ENCODE peak calls at places on chromosomes 11 and 22, in four cellular contexts. One of them, this sample, is unnamed.

GRCh38 chr22:30304495-30305244 is 15.4 kb upstream of the CASTOR1 start:
- DNase-seq in ascending aorta: peak; percentile 83
- DNase-seq in A549: no peak
- DNase-seq in CD8-positive, alpha-beta T cell: no peak
- DNase-seq in this sample: no peak

GRCh38 chr11:82906236-82906635 is 4.7 kb downstream of the DDIAS start:
- DNase-seq in ascending aorta: no peak
- DNase-seq in A549: peak; percentile 12
- DNase-seq in CD8-positive, alpha-beta T cell: no peak
- DNase-seq in this sample: no peak

GRCh38 chr11:19614370-19614936 is 98.2 kb upstream of the NAV2 start:
- DNase-seq in ascending aorta: no peak
- DNase-seq in A549: no peak
- DNase-seq in CD8-positive, alpha-beta T cell: no peak
- DNase-seq in this sample: no peak

GRCh38 chr11:8671242-8671641 is 11.2 kb downstream of the TRIM66 start:
- DNase-seq in ascending aorta: peak; percentile 84
- DNase-seq in A549: peak; percentile 48
- DNase-seq in CD8-positive, alpha-beta T cell: no peak
- DNase-seq in this sample: peak; percentile 92

GRCh38 chr11:76910620-76911414 is 50.1 kb downstream of the ACER3 start:
- DNase-seq in ascending aorta: no peak
- DNase-seq in A549: no peak
- DNase-seq in CD8-positive, alpha-beta T cell: no peak
- DNase-seq in this sample: no peak

GRCh38 chr11:71914127-71914526 is 14.3 kb downstream of the XNDC1N start:
- DNase-seq in ascending aorta: no peak
- DNase-seq in A549: no peak
- DNase-seq in CD8-positive, alpha-beta T cell: no peak
- DNase-seq in this sample: peak; percentile 95

GRCh38 chr11:101866619-101867491 is 48.0 kb upstream of the CEP126 start:
- DNase-seq in ascending aorta: no peak
- DNase-seq in A549: peak; percentile 90
- DNase-seq in CD8-positive, alpha-beta T cell: no peak
- DNase-seq in this sample: no peak

GRCh38 chr11:95088946-95089619 is 563 bp upstream of the ENDOD1 start:
- DNase-seq in ascending aorta: no peak
- DNase-seq in A549: peak; percentile 11
- DNase-seq in CD8-positive, alpha-beta T cell: no peak
- DNase-seq in this sample: no peak

GRCh38 chr11:107999759-108000455 is 8.8 kb upstream of the CUL5 start:
- DNase-seq in ascending aorta: no peak
- DNase-seq in A549: peak; percentile 61
- DNase-seq in CD8-positive, alpha-beta T cell: no peak
- DNase-seq in this sample: no peak

GRCh38 chr11:45083544-45084087 is 62.8 kb upstream of the PRDM11 start:
- DNase-seq in ascending aorta: no peak
- DNase-seq in A549: peak; percentile 33
- DNase-seq in CD8-positive, alpha-beta T cell: no peak
- DNase-seq in this sample: no peak

GRCh38 chr22:33400891-33401290 is 342.7 kb upstream of the SYN3 start:
- DNase-seq in ascending aorta: no peak
- DNase-seq in A549: no peak
- DNase-seq in CD8-positive, alpha-beta T cell: no peak
- DNase-seq in this sample: no peak

GRCh38 chr11:75352417-75353206 is 1.2 kb upstream of the ARRB1 start:
- DNase-seq in ascending aorta: peak; percentile 76
- DNase-seq in A549: no peak
- DNase-seq in CD8-positive, alpha-beta T cell: peak; percentile 31
- DNase-seq in this sample: no peak

GRCh38 chr11:62841361-62842170 is 2.2 kb upstream of the WDR74 start:
- DNase-seq in ascending aorta: peak; percentile 94
- DNase-seq in A549: peak; percentile 99
- DNase-seq in CD8-positive, alpha-beta T cell: peak; percentile 79
- DNase-seq in this sample: peak; percentile 100

GRCh38 chr11:47408598-47409439 is 429 bp downstream of the SLC39A13 start:
- DNase-seq in ascending aorta: peak; percentile 82
- DNase-seq in A549: peak; percentile 38
- DNase-seq in CD8-positive, alpha-beta T cell: no peak
- DNase-seq in this sample: peak; percentile 59

GRCh38 chr11:130413383-130414106 is 14.9 kb downstream of the ADAMTS8 start:
- DNase-seq in ascending aorta: peak; percentile 82
- DNase-seq in A549: peak; percentile 36
- DNase-seq in CD8-positive, alpha-beta T cell: no peak
- DNase-seq in this sample: no peak

GRCh38 chr11:56172256-56172835 is 4.1 kb upstream of the OR5J2 start:
- DNase-seq in ascending aorta: no peak
- DNase-seq in A549: no peak
- DNase-seq in CD8-positive, alpha-beta T cell: no peak
- DNase-seq in this sample: no peak

DNA sequence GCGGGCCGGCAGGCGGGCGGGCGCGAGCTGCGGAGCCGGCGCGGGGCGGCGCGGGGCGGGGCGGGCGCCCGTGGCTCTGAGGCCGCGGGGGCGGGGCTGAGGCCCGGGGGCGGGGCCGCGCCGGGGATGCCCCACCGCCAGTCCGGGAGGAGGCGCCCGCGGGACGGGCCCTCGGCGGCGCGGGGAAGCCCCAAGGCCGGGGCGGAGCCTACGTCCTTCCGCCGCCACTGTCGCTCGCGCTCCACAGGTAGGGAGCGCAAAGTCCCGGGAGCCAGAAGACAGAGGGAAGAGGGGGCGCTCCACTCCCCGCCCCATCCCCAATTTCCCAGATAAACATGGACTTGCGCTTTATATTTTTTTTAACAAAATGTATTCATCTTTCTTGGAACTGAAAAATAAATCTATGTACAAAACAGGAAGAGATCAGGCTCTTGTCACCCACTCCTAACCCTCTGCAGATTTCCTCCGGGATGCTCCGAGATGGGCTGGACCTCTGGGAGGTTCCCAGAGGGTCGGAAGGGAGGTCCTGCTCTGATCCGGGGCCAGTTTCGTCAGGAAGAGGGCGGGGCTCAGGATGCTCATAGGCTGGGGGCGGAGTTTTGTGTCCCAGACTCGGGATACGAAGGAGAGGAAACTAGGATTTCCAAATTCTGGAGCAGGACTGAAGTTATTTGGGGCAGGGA is at the start of gene MAP4K2:
- DNase-seq in ascending aorta: peak; percentile 95
- DNase-seq in A549: peak; percentile 77
- DNase-seq in CD8-positive, alpha-beta T cell: peak; percentile 82
- DNase-seq in this sample: peak; percentile 44
- TF ChIP-seq CTCF in ascending aorta: no peak
- TF ChIP-seq CTCF in A549: peak; percentile 34
- TF ChIP-seq CTCF in CD8-positive, alpha-beta T cell: no peak
- TF ChIP-seq CTCF in this sample: peak; percentile 29

DNA sequence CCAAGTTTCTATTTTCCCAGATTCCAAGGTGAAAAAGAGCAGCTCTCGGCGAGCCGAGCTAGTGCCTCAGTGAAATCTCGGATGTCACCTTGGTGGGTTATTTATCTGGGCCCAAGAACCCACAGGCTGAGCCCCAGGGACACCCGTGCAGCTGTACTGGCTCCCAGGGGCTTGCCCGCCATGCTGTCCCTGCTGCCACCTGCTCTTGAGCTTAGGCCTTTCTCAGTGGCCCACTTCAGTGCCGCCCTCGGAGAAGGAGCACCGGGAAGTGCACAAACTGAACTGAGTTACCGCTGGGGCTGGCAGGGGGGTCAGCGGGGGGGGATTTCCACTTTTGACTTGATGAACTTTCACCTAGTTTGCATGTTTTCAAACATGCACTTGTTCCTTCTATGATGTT is 27.9 kb downstream of the CPT1A start:
- DNase-seq in ascending aorta: no peak
- DNase-seq in A549: no peak
- DNase-seq in CD8-positive, alpha-beta T cell: no peak
- DNase-seq in this sample: no peak
- H3K4me3 ChIP-seq in ascending aorta: no peak overlapping the region
- H3K4me3 ChIP-seq in A549: no peak overlapping the region
- H3K4me3 ChIP-seq in CD8-positive, alpha-beta T cell: no peak overlapping the region
- H3K4me3 ChIP-seq in this sample: no peak overlapping the region

GRCh38 chr11:12126352-12127019 is 16.1 kb downstream of the MICAL2 start:
- DNase-seq in ascending aorta: no peak
- DNase-seq in A549: no peak
- DNase-seq in CD8-positive, alpha-beta T cell: no peak
- DNase-seq in this sample: peak; percentile 35
- TF ChIP-seq CTCF in ascending aorta: no peak
- TF ChIP-seq CTCF in A549: no peak
- TF ChIP-seq CTCF in CD8-positive, alpha-beta T cell: no peak
- TF ChIP-seq CTCF in this sample: no peak

DNA sequence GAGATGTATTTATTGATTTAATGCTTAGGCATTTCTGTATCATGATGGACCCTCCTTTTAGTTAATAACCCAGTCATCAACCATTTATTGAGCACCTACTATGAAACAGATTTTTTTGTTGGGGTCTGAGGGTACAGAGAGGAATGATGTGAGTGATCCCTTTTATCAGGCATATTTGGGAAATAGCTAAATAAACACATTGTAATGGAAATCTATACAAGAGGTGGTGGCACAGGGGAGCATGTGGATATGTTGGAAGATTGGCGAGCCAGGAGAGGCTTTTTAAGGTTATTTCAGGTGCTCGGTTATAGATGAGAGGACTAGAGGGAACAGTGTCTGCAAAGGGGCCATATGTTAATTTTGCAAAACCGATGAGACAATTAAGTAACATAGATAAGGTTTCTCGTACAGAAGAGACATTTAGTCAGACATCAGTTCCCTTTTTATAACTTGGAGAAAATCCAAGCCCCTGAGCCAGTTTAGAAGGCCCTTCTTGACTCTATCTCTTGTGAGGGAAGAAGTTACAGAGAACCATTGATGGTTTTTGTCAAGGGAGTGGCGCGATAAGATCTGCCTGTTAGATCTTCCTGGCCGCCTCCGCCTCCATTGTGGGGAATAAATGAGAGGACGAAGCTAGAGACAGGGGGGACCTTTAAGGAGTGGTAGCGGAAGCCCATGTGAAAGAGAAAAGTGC is 2.0 kb downstream of the ATXN10 start:
- DNase-seq in ascending aorta: no peak
- DNase-seq in A549: no peak
- DNase-seq in CD8-positive, alpha-beta T cell: no peak
- DNase-seq in this sample: no peak
- H3K4me3 ChIP-seq in ascending aorta: peak overlapping the region; percentile 92
- H3K4me3 ChIP-seq in A549: peak overlapping the region; percentile 95
- H3K4me3 ChIP-seq in CD8-positive, alpha-beta T cell: no peak overlapping the region
- H3K4me3 ChIP-seq in this sample: peak overlapping the region; percentile 97

GRCh38 chr22:29213481-29213880 is 7.8 kb downstream of the EMID1 start:
- DNase-seq in ascending aorta: no peak
- DNase-seq in A549: no peak
- DNase-seq in CD8-positive, alpha-beta T cell: no peak
- DNase-seq in this sample: no peak

GRCh38 chr22:29211066-29211841 is 5.6 kb downstream of the EMID1 start:
- DNase-seq in ascending aorta: no peak
- DNase-seq in A549: no peak
- DNase-seq in CD8-positive, alpha-beta T cell: no peak
- DNase-seq in this sample: no peak

GRCh38 chr22:29214232-29214631 is 8.5 kb downstream of the EMID1 start:
- DNase-seq in ascending aorta: no peak
- DNase-seq in A549: no peak
- DNase-seq in CD8-positive, alpha-beta T cell: no peak
- DNase-seq in this sample: no peak

GRCh38 chr22:29215012-29215860 is 9.5 kb downstream of the EMID1 start:
- DNase-seq in ascending aorta: peak; percentile 61
- DNase-seq in A549: no peak
- DNase-seq in CD8-positive, alpha-beta T cell: no peak
- DNase-seq in this sample: no peak

GRCh38 chr22:29212738-29213137 is 7.0 kb downstream of the EMID1 start:
- DNase-seq in ascending aorta: no peak
- DNase-seq in A549: no peak
- DNase-seq in CD8-positive, alpha-beta T cell: no peak
- DNase-seq in this sample: no peak
- TF ChIP-seq CTCF in ascending aorta: no peak
- TF ChIP-seq CTCF in A549: no peak
- TF ChIP-seq CTCF in CD8-positive, alpha-beta T cell: no peak
- TF ChIP-seq CTCF in this sample: no peak